ENCODE peak calls at places on chromosomes 1 and 21, in nine cellular contexts. One of them, this sample, is unnamed.

GRCh38 chr1:207999274-207999915 is 88.5 kb upstream of the CD34 start:
- DNase-seq in progenitor cell of endocrine pancreas: no peak
- DNase-seq in endodermal cell: peak; percentile 20
- DNase-seq in Calu3: no peak
- DNase-seq in choroid plexus epithelial cell: no peak
- DNase-seq in mammary epithelial cell: no peak
- DNase-seq in fibroblast of lung: no peak
- DNase-seq in upper lobe of right lung: no peak
- DNase-seq in kidney: no peak
- DNase-seq in this sample: no peak

GRCh38 chr1:215104283-215104682 is 21.7 kb downstream of the KCNK2 start:
- DNase-seq in progenitor cell of endocrine pancreas: no peak
- DNase-seq in endodermal cell: no peak
- DNase-seq in Calu3: no peak
- DNase-seq in choroid plexus epithelial cell: no peak
- DNase-seq in mammary epithelial cell: peak; percentile 19
- DNase-seq in fibroblast of lung: no peak
- DNase-seq in upper lobe of right lung: no peak
- DNase-seq in kidney: no peak
- DNase-seq in this sample: no peak

GRCh38 chr1:3292868-3293562 is 161.4 kb upstream of the ARHGEF16 start:
- DNase-seq in progenitor cell of endocrine pancreas: no peak
- DNase-seq in endodermal cell: no peak
- DNase-seq in Calu3: peak; percentile 38
- DNase-seq in choroid plexus epithelial cell: no peak
- DNase-seq in mammary epithelial cell: no peak
- DNase-seq in fibroblast of lung: no peak
- DNase-seq in upper lobe of right lung: no peak
- DNase-seq in kidney: no peak
- DNase-seq in this sample: no peak

GRCh38 chr1:154860154-154860870 is 9.8 kb downstream of the KCNN3 start:
- DNase-seq in progenitor cell of endocrine pancreas: no peak
- DNase-seq in endodermal cell: no peak
- DNase-seq in Calu3: no peak
- DNase-seq in choroid plexus epithelial cell: peak; percentile 35
- DNase-seq in mammary epithelial cell: no peak
- DNase-seq in fibroblast of lung: no peak
- DNase-seq in upper lobe of right lung: no peak
- DNase-seq in kidney: no peak
- DNase-seq in this sample: peak; percentile 27

GRCh38 chr1:208600456-208600855 is 356.3 kb upstream of the PLXNA2 start:
- DNase-seq in progenitor cell of endocrine pancreas: no peak
- DNase-seq in endodermal cell: peak; percentile 65
- DNase-seq in Calu3: no peak
- DNase-seq in choroid plexus epithelial cell: no peak
- DNase-seq in mammary epithelial cell: no peak
- DNase-seq in fibroblast of lung: no peak
- DNase-seq in upper lobe of right lung: no peak
- DNase-seq in kidney: no peak
- DNase-seq in this sample: no peak

GRCh38 chr1:154327466-154328317 is 2.4 kb downstream of the ATP8B2 start:
- DNase-seq in progenitor cell of endocrine pancreas: no peak
- DNase-seq in endodermal cell: peak; percentile 59
- DNase-seq in Calu3: no peak
- DNase-seq in choroid plexus epithelial cell: no peak
- DNase-seq in mammary epithelial cell: no peak
- DNase-seq in fibroblast of lung: no peak
- DNase-seq in upper lobe of right lung: no peak
- DNase-seq in kidney: no peak
- DNase-seq in this sample: peak; percentile 74

GRCh38 chr1:101291562-101292035 is 54.8 kb downstream of the S1PR1 start:
- DNase-seq in progenitor cell of endocrine pancreas: no peak
- DNase-seq in endodermal cell: peak; percentile 33
- DNase-seq in Calu3: peak; percentile 35
- DNase-seq in choroid plexus epithelial cell: peak; percentile 96
- DNase-seq in mammary epithelial cell: peak; percentile 81
- DNase-seq in fibroblast of lung: peak; percentile 80
- DNase-seq in upper lobe of right lung: no peak
- DNase-seq in kidney: no peak
- DNase-seq in this sample: peak; percentile 83

GRCh38 chr21:34988139-34988538 is 61.0 kb downstream of the RUNX1 start:
- DNase-seq in progenitor cell of endocrine pancreas: no peak
- DNase-seq in endodermal cell: no peak
- DNase-seq in Calu3: no peak
- DNase-seq in choroid plexus epithelial cell: peak; percentile 17
- DNase-seq in mammary epithelial cell: no peak
- DNase-seq in fibroblast of lung: no peak
- DNase-seq in upper lobe of right lung: no peak
- DNase-seq in kidney: no peak
- DNase-seq in this sample: no peak

GRCh38 chr1:156386134-156386901 is 17.3 kb downstream of the RHBG start:
- DNase-seq in progenitor cell of endocrine pancreas: no peak
- DNase-seq in endodermal cell: no peak
- DNase-seq in Calu3: no peak
- DNase-seq in choroid plexus epithelial cell: no peak
- DNase-seq in mammary epithelial cell: no peak
- DNase-seq in fibroblast of lung: no peak
- DNase-seq in upper lobe of right lung: no peak
- DNase-seq in kidney: no peak
- DNase-seq in this sample: no peak

GRCh38 chr1:204380293-204380831 is 20.6 kb upstream of the PLEKHA6 start:
- DNase-seq in progenitor cell of endocrine pancreas: no peak
- DNase-seq in endodermal cell: peak; percentile 14
- DNase-seq in Calu3: peak; percentile 33
- DNase-seq in choroid plexus epithelial cell: no peak
- DNase-seq in mammary epithelial cell: peak; percentile 20
- DNase-seq in fibroblast of lung: no peak
- DNase-seq in upper lobe of right lung: no peak
- DNase-seq in kidney: no peak
- DNase-seq in this sample: no peak

GRCh38 chr1:923131-923990 is at the start of gene SAMD11:
- DNase-seq in progenitor cell of endocrine pancreas: peak; percentile 80
- DNase-seq in endodermal cell: peak; percentile 91
- DNase-seq in Calu3: peak; percentile 90
- DNase-seq in choroid plexus epithelial cell: peak; percentile 80
- DNase-seq in mammary epithelial cell: peak; percentile 80
- DNase-seq in fibroblast of lung: peak; percentile 78
- DNase-seq in upper lobe of right lung: peak; percentile 90
- DNase-seq in kidney: peak; percentile 93
- DNase-seq in this sample: peak; percentile 85
- TF ChIP-seq CTCF in progenitor cell of endocrine pancreas: no peak
- TF ChIP-seq CTCF in endodermal cell: peak; percentile 47
- TF ChIP-seq CTCF in Calu3: no peak
- TF ChIP-seq CTCF in choroid plexus epithelial cell: no peak
- TF ChIP-seq CTCF in mammary epithelial cell: no peak
- TF ChIP-seq CTCF in fibroblast of lung: no peak
- TF ChIP-seq CTCF in upper lobe of right lung: no peak
- TF ChIP-seq CTCF in kidney: peak; percentile 17
- TF ChIP-seq CTCF in this sample: no peak

GRCh38 chr1:69737527-69738176 is 169.9 kb downstream of the LRRC7 start:
- DNase-seq in progenitor cell of endocrine pancreas: no peak
- DNase-seq in endodermal cell: peak; percentile 71
- DNase-seq in Calu3: peak; percentile 49
- DNase-seq in choroid plexus epithelial cell: peak; percentile 90
- DNase-seq in mammary epithelial cell: peak; percentile 63
- DNase-seq in fibroblast of lung: peak; percentile 86
- DNase-seq in upper lobe of right lung: no peak
- DNase-seq in kidney: no peak
- DNase-seq in this sample: peak; percentile 38
- TF ChIP-seq CTCF in progenitor cell of endocrine pancreas: peak; percentile 73
- TF ChIP-seq CTCF in endodermal cell: peak; percentile 83
- TF ChIP-seq CTCF in Calu3: peak; percentile 67
- TF ChIP-seq CTCF in choroid plexus epithelial cell: peak; percentile 79
- TF ChIP-seq CTCF in mammary epithelial cell: peak; percentile 74
- TF ChIP-seq CTCF in fibroblast of lung: peak; percentile 73
- TF ChIP-seq CTCF in upper lobe of right lung: peak; percentile 58
- TF ChIP-seq CTCF in kidney: peak; percentile 55
- TF ChIP-seq CTCF in this sample: peak; percentile 81

DNA sequence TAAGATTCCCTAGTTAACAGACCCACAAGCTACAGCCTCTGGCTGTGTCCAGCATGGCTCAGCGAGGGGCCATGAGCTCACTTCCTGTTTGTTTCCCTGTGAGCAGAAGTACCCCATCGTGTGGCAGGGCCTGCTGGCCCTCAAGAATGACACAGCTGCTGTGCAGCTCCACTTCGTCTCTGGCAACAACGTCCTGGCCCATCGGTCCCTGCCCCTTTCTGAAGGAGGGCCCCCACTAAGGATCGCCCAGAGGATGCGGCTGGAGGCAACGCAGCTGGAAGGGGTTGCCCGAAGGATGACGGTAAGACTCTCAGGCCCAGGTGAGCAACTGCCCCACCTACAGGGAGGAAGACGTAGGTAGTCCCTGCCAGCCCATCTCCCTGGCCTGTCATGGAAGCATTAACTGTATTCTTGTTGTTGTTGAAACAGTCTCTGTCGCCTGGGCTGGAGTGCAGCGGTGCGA is 38.2 kb downstream of the ZBTB17 start:
- DNase-seq in progenitor cell of endocrine pancreas: no peak
- DNase-seq in endodermal cell: peak; percentile 85
- DNase-seq in Calu3: no peak
- DNase-seq in choroid plexus epithelial cell: peak; percentile 88
- DNase-seq in mammary epithelial cell: no peak
- DNase-seq in fibroblast of lung: no peak
- DNase-seq in upper lobe of right lung: peak; percentile 45
- DNase-seq in kidney: no peak
- DNase-seq in this sample: no peak
- TF ChIP-seq CTCF in progenitor cell of endocrine pancreas: peak; percentile 12
- TF ChIP-seq CTCF in endodermal cell: peak; percentile 71
- TF ChIP-seq CTCF in Calu3: no peak
- TF ChIP-seq CTCF in choroid plexus epithelial cell: peak; percentile 66
- TF ChIP-seq CTCF in mammary epithelial cell: no peak
- TF ChIP-seq CTCF in fibroblast of lung: peak; percentile 4
- TF ChIP-seq CTCF in upper lobe of right lung: no peak
- TF ChIP-seq CTCF in kidney: no peak
- TF ChIP-seq CTCF in this sample: peak; percentile 19

GRCh38 chr1:21233480-21233879 is 56.8 kb downstream of the ECE1 start:
- DNase-seq in progenitor cell of endocrine pancreas: no peak
- DNase-seq in endodermal cell: no peak
- DNase-seq in Calu3: no peak
- DNase-seq in choroid plexus epithelial cell: no peak
- DNase-seq in mammary epithelial cell: no peak
- DNase-seq in fibroblast of lung: no peak
- DNase-seq in upper lobe of right lung: no peak
- DNase-seq in kidney: no peak
- DNase-seq in this sample: no peak

GRCh38 chr1:21232044-21232443 is 55.3 kb upstream of the EIF4G3 start:
- DNase-seq in progenitor cell of endocrine pancreas: peak; percentile 31
- DNase-seq in endodermal cell: peak; percentile 75
- DNase-seq in Calu3: peak; percentile 38
- DNase-seq in choroid plexus epithelial cell: peak; percentile 64
- DNase-seq in mammary epithelial cell: peak; percentile 26
- DNase-seq in fibroblast of lung: peak; percentile 74
- DNase-seq in upper lobe of right lung: no peak
- DNase-seq in kidney: no peak
- DNase-seq in this sample: peak; percentile 34

GRCh38 chr1:21234779-21235178 is 55.5 kb downstream of the ECE1 start:
- DNase-seq in progenitor cell of endocrine pancreas: no peak
- DNase-seq in endodermal cell: no peak
- DNase-seq in Calu3: no peak
- DNase-seq in choroid plexus epithelial cell: no peak
- DNase-seq in mammary epithelial cell: no peak
- DNase-seq in fibroblast of lung: no peak
- DNase-seq in upper lobe of right lung: no peak
- DNase-seq in kidney: no peak
- DNase-seq in this sample: no peak

GRCh38 chr1:21225065-21225464 is 48.4 kb upstream of the EIF4G3 start:
- DNase-seq in progenitor cell of endocrine pancreas: no peak
- DNase-seq in endodermal cell: no peak
- DNase-seq in Calu3: no peak
- DNase-seq in choroid plexus epithelial cell: no peak
- DNase-seq in mammary epithelial cell: no peak
- DNase-seq in fibroblast of lung: no peak
- DNase-seq in upper lobe of right lung: no peak
- DNase-seq in kidney: peak; percentile 72
- DNase-seq in this sample: no peak

DNA sequence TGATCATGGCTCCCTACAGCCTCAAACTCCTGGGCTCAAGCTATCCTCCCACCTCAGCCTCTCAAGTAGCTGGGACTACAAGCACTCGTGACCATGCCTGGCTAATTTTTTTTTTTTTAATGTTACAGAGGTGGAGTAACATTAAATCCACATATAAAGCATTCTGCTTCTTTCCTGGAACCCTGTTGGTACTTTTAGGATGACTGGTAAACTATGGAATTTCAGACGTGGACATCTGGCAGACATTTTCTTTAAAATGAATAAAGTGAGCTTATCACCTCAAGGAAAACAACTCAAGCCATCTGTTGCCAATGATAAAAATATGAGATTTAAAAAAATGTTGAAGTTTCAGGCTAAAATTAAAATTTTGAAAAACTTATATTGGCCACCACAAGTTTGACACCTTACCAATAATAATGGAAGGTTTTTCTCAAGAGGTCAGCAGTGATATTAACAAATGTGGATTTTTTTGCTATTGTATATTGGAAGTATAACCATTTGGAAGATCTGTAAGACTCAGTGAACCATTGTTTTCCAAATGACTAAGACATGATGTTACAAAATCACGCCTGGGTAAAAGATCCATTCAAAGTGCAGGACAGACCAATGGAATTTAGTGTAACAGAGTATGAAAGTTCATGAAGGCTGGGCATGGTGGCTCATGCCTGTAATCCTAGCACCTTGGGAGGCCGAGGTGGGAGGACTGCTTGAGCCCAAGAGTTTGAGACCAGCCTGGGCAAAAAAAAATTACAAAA is 52.7 kb upstream of the EIF4G3 start:
- DNase-seq in progenitor cell of endocrine pancreas: no peak
- DNase-seq in endodermal cell: no peak
- DNase-seq in Calu3: no peak
- DNase-seq in choroid plexus epithelial cell: peak; percentile 62
- DNase-seq in mammary epithelial cell: peak; percentile 58
- DNase-seq in fibroblast of lung: peak; percentile 36
- DNase-seq in upper lobe of right lung: no peak
- DNase-seq in kidney: no peak
- DNase-seq in this sample: no peak
- TF ChIP-seq CTCF in progenitor cell of endocrine pancreas: no peak
- TF ChIP-seq CTCF in endodermal cell: no peak
- TF ChIP-seq CTCF in Calu3: no peak
- TF ChIP-seq CTCF in choroid plexus epithelial cell: no peak
- TF ChIP-seq CTCF in mammary epithelial cell: no peak
- TF ChIP-seq CTCF in fibroblast of lung: no peak
- TF ChIP-seq CTCF in upper lobe of right lung: no peak
- TF ChIP-seq CTCF in kidney: no peak
- TF ChIP-seq CTCF in this sample: no peak

This sample was measured in DND-41.